ENCODE peak calls at places on chromosomes 16 and 17, in eight cellular contexts. A, M, O, E, F, T, N and I are unnamed samples.

GRCh38 chr17:77286641-77287431 is 146.1 kb downstream of the SEC14L1 start:
- DNase-seq in A (peak), M (peak), O (no peak), E (no peak), F (peak), T (no peak), N (peak), I (no peak)

GRCh38 chr16:86990451-86990850 is 326.7 kb downstream of the C16orf95 start:
- DNase-seq in A (no peak), M (no peak), O (peak), E (no peak), F (no peak), T (no peak), N (no peak), I (no peak)

GRCh38 chr17:20211246-20211645 is 202.1 kb downstream of the SPECC1 start:
- DNase-seq in A (no peak), M (no peak), O (no peak), E (no peak), F (no peak), T (no peak), N (no peak), I (no peak)

GRCh38 chr17:28612936-28613872 is 781 bp downstream of the RSKR start:
- DNase-seq in A (peak), M (no peak), O (peak), E (no peak), F (peak), T (peak), N (no peak), I (peak)

GRCh38 chr17:83193336-83194188 is 114.2 kb downstream of the METRNL start:
- DNase-seq in A (no peak), M (peak), O (no peak), E (no peak), F (peak), T (no peak), N (no peak), I (no peak)

GRCh38 chr16:23491490-23492391 is 18.6 kb downstream of the GGA2 start:
- DNase-seq in A (no peak), M (no peak), O (no peak), E (no peak), F (peak), T (no peak), N (peak), I (no peak)

GRCh38 chr16:11319529-11320146 is 25.6 kb upstream of the RMI2 start:
- DNase-seq in A (peak), M (no peak), O (no peak), E (no peak), F (peak), T (no peak), N (no peak), I (no peak)

GRCh38 chr17:81090361-81091133 is 55.6 kb downstream of the BAIAP2 start:
- DNase-seq in A (peak), M (peak), O (peak), E (peak), F (peak), T (peak), N (no peak), I (no peak)

GRCh38 chr16:20049831-20050230 is 23.9 kb downstream of the GPR139 start:
- DNase-seq in A (no peak), M (no peak), O (no peak), E (no peak), F (no peak), T (no peak), N (peak), I (no peak)

GRCh38 chr17:42365136-42365535 is 23.1 kb downstream of the STAT3 start:
- DNase-seq in A (no peak), M (no peak), O (no peak), E (no peak), F (peak), T (peak), N (no peak), I (no peak)

GRCh38 chr16:20971420-20971819 is 70.8 kb downstream of the LYRM1 start:
- DNase-seq in A (no peak), M (no peak), O (no peak), E (no peak), F (no peak), T (no peak), N (no peak), I (no peak)

GRCh38 chr17:42677921-42678781 is 1.4 kb upstream of the PLEKHH3 start:
- DNase-seq in A (peak), M (peak), O (peak), E (peak), F (peak), T (peak), N (peak), I (peak)

GRCh38 chr17:79658811-79659207 is 48.0 kb upstream of the RBFOX3 start:
- DNase-seq in A (peak), M (peak), O (peak), E (peak), F (peak), T (peak), N (peak), I (peak)

GRCh38 chr16:28984619-28985135 is at the start of gene LAT:
- DNase-seq in A (no peak), M (no peak), O (peak), E (no peak), F (no peak), T (no peak), N (no peak), I (no peak)

GRCh38 chr17:3034578-3034920 is 28.9 kb downstream of the OR1D5 start:
- DNase-seq in A (no peak), M (no peak), O (no peak), E (no peak), F (no peak), T (no peak), N (no peak), I (no peak)

GRCh38 chr16:35409503-35409902 is 1950.1 kb downstream of the TP53TG3F start:
- DNase-seq in A (no peak), M (no peak), O (no peak), E (no peak), F (peak), T (no peak), N (no peak), I (no peak)

GRCh38 chr16:14244344-14245010 is 173.4 kb downstream of the MRTFB start:
- DNase-seq in A (no peak), M (no peak), O (no peak), E (no peak), F (peak), T (no peak), N (no peak), I (no peak)

GRCh38 chr16:28491080-28491969 is 549 bp downstream of the CLN3 start:
- DNase-seq in A (peak), M (peak), O (peak), E (peak), F (peak), T (peak), N (peak), I (peak)

GRCh38 chr17:29836643-29837042 is 93.4 kb downstream of the SSH2 start:
- DNase-seq in A (no peak), M (no peak), O (no peak), E (no peak), F (no peak), T (no peak), N (no peak), I (no peak)

GRCh38 chr17:50957600-50958575 is 91.7 kb upstream of the TOB1 start:
- DNase-seq in A (no peak), M (no peak), O (no peak), E (no peak), F (no peak), T (no peak), N (no peak), I (no peak)

GRCh38 chr17:81412490-81413093 is 17.3 kb downstream of the BAHCC1 start:
- DNase-seq in A (no peak), M (peak), O (peak), E (no peak), F (peak), T (peak), N (no peak), I (no peak)

GRCh38 chr16:46887524-46887854 is 3.3 kb downstream of the GPT2 start:
- DNase-seq in A (no peak), M (no peak), O (no peak), E (no peak), F (no peak), T (no peak), N (no peak), I (no peak)

GRCh38 chr17:20266806-20267458 is 200.4 kb downstream of the LGALS9B start:
- DNase-seq in A (no peak), M (no peak), O (no peak), E (no peak), F (peak), T (peak), N (no peak), I (no peak)

GRCh38 chr17:73432624-73433190 is 120.9 kb upstream of the CDC42EP4 start:
- DNase-seq in A (no peak), M (no peak), O (no peak), E (no peak), F (no peak), T (no peak), N (no peak), I (no peak)

GRCh38 chr17:65742433-65743312 is 181.2 kb upstream of the AXIN2 start:
- DNase-seq in A (peak), M (no peak), O (no peak), E (no peak), F (peak), T (no peak), N (no peak), I (no peak)

DNA sequence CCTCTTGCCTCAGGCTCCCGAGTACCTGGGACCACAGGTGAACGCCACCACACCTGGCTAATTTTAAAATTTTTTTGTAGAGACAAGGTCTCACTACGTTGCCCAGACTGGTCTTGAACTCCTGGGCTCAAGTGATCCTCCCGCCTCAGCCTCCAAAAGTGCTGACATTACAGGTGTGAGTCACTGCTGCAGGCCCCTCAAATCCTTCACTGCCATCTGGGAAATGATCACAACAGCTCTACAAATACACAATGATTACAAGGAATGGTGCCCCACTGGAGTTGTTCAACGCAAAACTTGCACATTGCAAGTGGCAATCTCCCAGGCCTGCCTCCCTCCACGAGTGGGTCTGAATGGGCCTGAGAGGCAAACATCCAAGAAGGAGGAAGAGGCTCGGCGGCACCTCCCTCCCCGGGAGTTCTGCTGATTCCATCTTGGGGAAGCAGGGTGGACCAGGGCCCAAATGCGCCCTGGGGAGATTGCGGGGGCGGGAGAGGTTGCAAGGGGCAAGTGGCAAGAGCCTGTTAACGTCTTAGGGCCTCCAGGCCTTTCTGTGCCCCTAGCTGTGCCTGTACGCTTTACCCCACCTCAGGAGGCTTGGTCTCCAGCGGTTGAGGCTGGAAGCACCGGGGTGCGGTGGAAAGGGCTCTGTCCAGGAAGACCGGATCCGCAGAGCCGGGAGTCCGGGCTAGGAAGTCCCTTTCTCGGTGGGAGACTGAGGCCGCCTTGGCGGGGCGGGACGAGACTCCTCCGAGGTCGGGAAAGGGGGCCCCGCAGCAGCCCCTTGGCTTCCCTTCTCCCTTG is 656 bp upstream of the IGFBP4 start:
- DNase-seq in A (no peak), M (peak), O (no peak), E (no peak), F (peak), T (peak), N (no peak), I (no peak)
- TF ChIP-seq CTCF in A (no peak), M (peak), O (no peak), E (peak), F (no peak), T (no peak), N (peak), I (no peak)

GRCh38 chr16:8967437-8967821 is 3.7 kb upstream of the USP7 start:
- DNase-seq in A (no peak), M (no peak), O (no peak), E (no peak), F (no peak), T (no peak), N (no peak), I (no peak)
- TF ChIP-seq CTCF in A (no peak), M (no peak), O (no peak), E (no peak), F (no peak), T (no peak), N (no peak), I (no peak)

GRCh38 chr17:67246648-67247415 is 1.8 kb upstream of the HELZ start:
- DNase-seq in A (no peak), M (no peak), O (peak), E (no peak), F (peak), T (peak), N (peak), I (peak)
- TF ChIP-seq CTCF in A (no peak), M (no peak), O (no peak), E (no peak), F (no peak), T (no peak), N (no peak), I (peak)

DNA sequence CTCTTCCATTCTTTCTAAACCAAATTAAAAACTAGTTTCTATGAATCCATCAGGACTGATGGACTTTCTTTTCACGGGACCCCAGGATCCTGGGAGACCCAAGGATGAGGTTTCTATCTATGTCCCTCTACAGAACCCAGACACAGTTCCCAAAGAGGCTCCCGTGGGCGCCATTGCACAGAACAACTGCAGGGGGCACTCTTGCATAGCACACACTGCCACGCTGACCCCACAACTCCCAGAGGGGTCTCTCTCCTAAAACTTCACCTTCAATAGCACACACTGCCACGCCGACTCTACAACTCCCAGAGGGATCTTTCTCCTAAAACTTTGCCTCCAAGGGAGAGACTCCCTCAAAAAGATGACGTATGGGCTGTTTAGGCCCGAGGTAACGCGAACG is 9.0 kb downstream of the ABR start:
- DNase-seq in A (no peak), M (no peak), O (no peak), E (no peak), F (no peak), T (no peak), N (no peak), I (no peak)
- TF ChIP-seq CTCF in A (peak), M (no peak), O (peak), E (no peak), F (no peak), T (peak), N (no peak), I (peak)